ENCODE peak calls at places on chromosomes 13 and 19, in seven cellular contexts. O, G, S, L, M, B and H are unnamed samples.
A peak's percentile ranks its signal among the peaks of the same experiment; 100 is the strongest.

GRCh38 chr13:48790199-48790598 is 136.5 kb downstream of the CYSLTR2 start:
- DNase-seq in L (no peak), S (no peak), O (no peak), G (no peak), M (no peak), B (no peak), H (no peak)

GRCh38 chr19:56837892-56838679 is 2.4 kb downstream of the PEG3 start:
- DNase-seq in S (no peak), L (no peak), B (peak; percentile 89), O (no peak), G (peak; percentile 75), M (no peak), H (peak; percentile 88)

GRCh38 chr19:18710986-18711751 is 27.7 kb downstream of the CRTC1 start:
- DNase-seq in L (no peak), B (peak; percentile 63), M (no peak), G (no peak), O (no peak), S (peak; percentile 78), H (no peak)

GRCh38 chr19:41248895-41249294 is 15.3 kb upstream of the HNRNPUL1 start:
- DNase-seq in O (no peak), B (no peak), L (no peak), G (no peak), S (no peak), M (no peak), H (peak; percentile 67)

GRCh38 chr19:35332817-35333216 is 3.8 kb downstream of the CD22 start:
- DNase-seq in B (no peak), S (no peak), L (no peak), G (no peak), O (no peak), M (no peak), H (no peak)

GRCh38 chr19:55439052-55439451 is 4.0 kb downstream of the SHISA7 start:
- DNase-seq in O (no peak), M (no peak), L (no peak), G (no peak), S (no peak), B (no peak), H (no peak)

GRCh38 chr13:51846756-51847155 is 1.8 kb upstream of the TMEM272 start:
- DNase-seq in B (no peak), G (no peak), L (no peak), S (peak; percentile 11), M (no peak), O (no peak), H (no peak)

GRCh38 chr19:34676697-34677385 is at the start of gene SCGB2B2:
- DNase-seq in M (no peak), G (no peak), O (peak; percentile 67), L (no peak), S (no peak), B (no peak), H (no peak)

GRCh38 chr19:3073159-3073563 is 10.9 kb upstream of the TLE5 start:
- DNase-seq in B (peak; percentile 90), M (no peak), L (peak; percentile 91), G (no peak), O (no peak), S (peak; percentile 68), H (peak; percentile 79)

GRCh38 chr13:111021270-111021669 is 93.8 kb upstream of the ARHGEF7 start:
- DNase-seq in S (no peak), O (no peak), G (no peak), B (no peak), M (no peak), L (peak; percentile 13), H (no peak)

GRCh38 chr13:32036762-32037161 is 5.2 kb downstream of the FRY start:
- DNase-seq in L (no peak), G (no peak), B (no peak), S (no peak), O (no peak), M (no peak), H (no peak)

GRCh38 chr13:83327091-83327490 is 555.2 kb downstream of the SLITRK1 start:
- DNase-seq in M (no peak), O (no peak), B (no peak), G (no peak), L (no peak), S (no peak), H (no peak)

DNA sequence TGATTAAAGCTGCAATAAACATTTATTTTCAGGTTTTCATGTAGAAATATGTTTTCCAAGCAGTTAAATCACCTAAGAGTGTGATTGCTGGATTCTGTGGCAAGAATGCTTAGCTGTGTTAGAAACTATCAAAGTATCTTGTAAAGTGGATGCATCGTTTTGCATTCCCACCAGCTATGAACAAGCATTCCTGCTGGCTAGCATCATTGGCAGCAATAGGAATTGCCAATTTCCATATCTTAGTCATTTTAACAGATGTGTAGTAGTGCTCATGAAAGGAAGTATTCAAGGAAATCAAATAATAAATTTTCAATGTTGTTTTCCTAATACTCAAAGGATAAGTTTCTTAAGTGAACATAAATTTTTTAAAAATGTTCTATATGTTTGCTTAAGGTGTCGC is 556.8 kb downstream of the SLITRK1 start:
- DNase-seq in O (no peak), G (no peak), B (no peak), M (no peak), L (no peak), S (peak; percentile 86), H (peak; percentile 25)
- H2AK5ac ChIP-seq in O (no peak overlapping the region), G (no peak overlapping the region), B (no peak overlapping the region), M (no peak overlapping the region), L (no peak overlapping the region), S (no peak overlapping the region), H (no peak overlapping the region)

DNA sequence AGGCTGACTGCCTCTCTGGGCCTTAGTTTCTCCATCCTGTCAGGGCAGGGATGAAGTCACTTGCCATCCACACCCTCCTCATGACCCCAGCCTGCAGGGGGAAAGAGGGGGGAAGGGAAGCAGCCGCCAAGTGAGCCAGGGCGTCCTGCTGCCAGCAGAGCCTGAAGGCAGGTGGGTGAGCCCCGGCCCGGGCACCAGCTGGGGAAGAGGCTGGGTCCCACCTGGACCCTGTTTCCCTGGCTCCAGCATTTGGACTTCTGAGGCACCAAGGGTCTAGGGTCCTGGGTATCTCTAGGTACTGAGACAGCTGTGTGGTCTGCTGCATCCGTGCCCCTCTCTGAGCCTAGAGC is 855 bp downstream of the ADAMTSL5 start:
- DNase-seq in M (no peak), G (no peak), S (no peak), L (no peak), B (no peak), O (no peak), H (no peak)
- H3K4me2 ChIP-seq in M (no peak overlapping the region), G (no peak overlapping the region), S (peak overlapping the region; percentile 12), L (no peak overlapping the region), B (no peak overlapping the region), O (no peak overlapping the region), H (no peak overlapping the region)

GRCh38 chr19:28424041-28424440 is 788.9 kb downstream of the UQCRFS1 start:
- DNase-seq in M (no peak), S (no peak), L (no peak), G (peak; percentile 47), B (no peak), O (peak; percentile 82), H (peak; percentile 97)
- H3K4me1 ChIP-seq in M (peaks cover 11% of the 10 kb centered on the region), S (no peaks in the 10 kb centered on the region), L (peaks cover 25% of the 10 kb centered on the region), G (no peaks in the 10 kb centered on the region), B (peaks cover 7% of the 10 kb centered on the region), O (peaks cover 17% of the 10 kb centered on the region), H (peaks cover 19% of the 10 kb centered on the region)

GRCh38 chr19:16682539-16682938 is 21.6 kb downstream of the TMEM38A start:
- DNase-seq in M (no peak), O (no peak), S (no peak), B (no peak), L (no peak), G (no peak), H (no peak)
- H2AK5ac ChIP-seq in M (no peak overlapping the region), O (no peak overlapping the region), S (no peak overlapping the region), B (no peak overlapping the region), L (no peak overlapping the region), G (no peak overlapping the region), H (no peak overlapping the region)

GRCh38 chr13:40149611-40150283 is 494.3 kb downstream of the COG6 start:
- DNase-seq in M (no peak), L (peak; percentile 79), O (no peak), S (peak; percentile 53), B (no peak), G (no peak), H (no peak)

GRCh38 chr13:40146586-40147240 is 491.3 kb downstream of the COG6 start:
- DNase-seq in O (no peak), B (no peak), L (no peak), G (no peak), M (no peak), S (no peak), H (no peak)

GRCh38 chr13:40146063-40146462 is 490.6 kb downstream of the COG6 start:
- DNase-seq in M (peak; percentile 46), L (no peak), O (peak; percentile 41), S (no peak), B (no peak), G (no peak), H (peak; percentile 72)

GRCh38 chr13:40148103-40148502 is 492.6 kb downstream of the COG6 start:
- DNase-seq in B (no peak), O (no peak), M (no peak), S (no peak), L (no peak), G (no peak), H (no peak)

DNA sequence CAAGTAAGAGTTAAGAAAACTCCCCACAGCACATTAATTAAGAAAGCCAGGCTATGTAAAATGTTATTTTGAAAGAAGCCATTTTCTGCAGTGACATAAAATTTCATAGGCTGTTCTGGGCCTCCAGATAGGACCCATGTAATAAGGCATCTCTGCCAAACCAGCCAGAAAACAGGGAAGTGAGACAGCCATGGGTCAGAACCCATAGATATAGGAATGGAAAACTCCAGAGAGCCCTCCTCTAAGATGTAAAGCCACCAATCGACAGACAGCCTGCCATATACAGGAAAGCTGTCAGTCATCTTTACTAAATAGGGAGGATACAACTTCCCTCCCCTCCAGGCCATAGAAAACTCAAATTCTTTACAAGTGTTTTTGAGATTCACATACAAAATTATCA is 493.3 kb downstream of the COG6 start:
- DNase-seq in O (no peak), M (no peak), L (no peak), S (no peak), G (no peak), B (no peak), H (no peak)
- H3K4me2 ChIP-seq in O (no peak overlapping the region), M (no peak overlapping the region), L (no peak overlapping the region), S (no peak overlapping the region), G (no peak overlapping the region), B (no peak overlapping the region), H (no peak overlapping the region)